ENCODE peak calls at places on chromosomes 13 and 19, in ten cellular contexts. V is upper lobe of right lung, E is right cardiac atrium, U is NCI-H1092, N is cardiac fibroblast, D is NCI-H1694 treated with DMSO at 0.1 percent for 48 hours, A is cardiac muscle cell, T is BJ, C is colonic mucosa, K is T-helper 9 cell. J is an unnamed sample.

GRCh38 chr13:97528518-97528917 is 94.5 kb downstream of the RAP2A start:
- DNase-seq in E (no peak), D (no peak), N (no peak), U (no peak), K (no peak), T (no peak), C (no peak), V (no peak), A (no peak), J (no peak)

GRCh38 chr19:42199440-42200115 is 17.9 kb downstream of the DEDD2 start:
- DNase-seq in U (no peak), T (no peak), A (no peak), N (no peak), V (peak), K (peak), C (no peak), D (no peak), E (peak), J (no peak)

GRCh38 chr19:1805401-1806183 is 6.5 kb downstream of the ATP8B3 start:
- DNase-seq in V (no peak), T (no peak), C (no peak), E (no peak), D (no peak), U (no peak), K (no peak), A (no peak), N (no peak), J (no peak)

GRCh38 chr13:113918580-113918979 is 54.7 kb upstream of the GAS6 start:
- DNase-seq in U (no peak), N (no peak), D (no peak), T (no peak), K (no peak), V (no peak), E (no peak), A (no peak), C (no peak), J (no peak)

GRCh38 chr19:32336259-32337111 is 8.9 kb upstream of the ZNF507 start:
- DNase-seq in K (no peak), V (no peak), N (peak), A (peak), E (peak), C (no peak), U (no peak), T (no peak), D (no peak), J (no peak)

GRCh38 chr19:18998276-18998675 is 35.0 kb downstream of the SUGP2 start:
- DNase-seq in N (no peak), T (no peak), A (no peak), K (no peak), U (no peak), V (no peak), C (no peak), D (no peak), E (no peak), J (no peak)

GRCh38 chr13:45231722-45232121 is 30.9 kb upstream of the KCTD4 start:
- DNase-seq in E (no peak), U (no peak), A (no peak), N (peak), K (no peak), T (no peak), C (no peak), D (no peak), V (no peak), J (no peak)

GRCh38 chr19:55158848-55159793 is 1.6 kb upstream of the TNNI3 start:
- DNase-seq in C (no peak), T (no peak), A (peak), D (no peak), N (peak), U (no peak), K (no peak), E (peak), V (no peak), J (no peak)

GRCh38 chr19:11091343-11092153 is 2.3 kb downstream of the LDLR start:
- DNase-seq in V (no peak), U (no peak), E (peak), K (peak), N (peak), T (peak), D (no peak), A (no peak), C (peak), J (peak)

GRCh38 chr19:46495789-46496099 is at the start of gene PNMA8B:
- DNase-seq in A (peak), K (no peak), U (peak), D (peak), T (no peak), N (peak), E (peak), C (peak), V (peak), J (no peak)

GRCh38 chr13:108037348-108037747 is 178.0 kb downstream of the LIG4 start:
- DNase-seq in A (no peak), V (no peak), C (no peak), D (no peak), E (no peak), U (no peak), T (no peak), N (no peak), K (no peak), J (no peak)

GRCh38 chr19:31070676-31071075 is 278.6 kb downstream of the TSHZ3 start:
- DNase-seq in V (no peak), N (no peak), U (no peak), A (no peak), D (no peak), E (no peak), C (no peak), K (no peak), T (no peak), J (no peak)

GRCh38 chr19:43880483-43880882 is 53.4 kb downstream of the ZNF283 start:
- DNase-seq in E (no peak), C (no peak), T (no peak), A (no peak), K (no peak), V (no peak), D (no peak), U (no peak), N (no peak), J (no peak)

GRCh38 chr19:38870612-38871011 is 7.5 kb downstream of the RINL start:
- DNase-seq in E (no peak), A (no peak), U (no peak), T (no peak), D (no peak), N (no peak), C (no peak), K (no peak), V (no peak), J (no peak)

GRCh38 chr19:10105241-10106099 is 692 bp upstream of the PPAN start:
- DNase-seq in T (no peak), E (no peak), U (no peak), A (no peak), C (peak), K (peak), V (no peak), N (no peak), D (no peak), J (no peak)

GRCh38 chr13:51785592-51786424 is 18.2 kb downstream of the DHRS12 start:
- DNase-seq in T (peak), V (no peak), E (peak), D (peak), A (peak), K (no peak), U (peak), C (peak), N (peak), J (no peak)

GRCh38 chr19:1783354-1783753 is 28.7 kb downstream of the ATP8B3 start:
- DNase-seq in V (no peak), N (no peak), K (no peak), E (no peak), D (no peak), U (no peak), A (no peak), C (no peak), T (no peak), J (no peak)

GRCh38 chr19:39671739-39672363 is 16.1 kb downstream of the LGALS16 start:
- DNase-seq in E (no peak), N (peak), C (peak), A (peak), D (peak), T (no peak), K (peak), U (peak), V (no peak), J (peak)

GRCh38 chr19:1837625-1838105 is 10.6 kb downstream of the REXO1 start:
- DNase-seq in T (no peak), N (peak), A (peak), E (peak), U (no peak), C (peak), D (no peak), K (peak), V (no peak), J (no peak)

GRCh38 chr19:35409191-35409590 is 38.3 kb downstream of the GPR42 start:
- DNase-seq in T (no peak), V (no peak), E (no peak), D (no peak), C (no peak), K (no peak), U (no peak), A (no peak), N (no peak), J (no peak)

GRCh38 chr13:31204592-31204991 is 4.8 kb downstream of the B3GLCT start:
- DNase-seq in U (no peak), N (peak), C (no peak), K (no peak), V (no peak), T (peak), A (no peak), E (no peak), D (no peak), J (peak)

GRCh38 chr13:74005320-74006154 is 128.7 kb downstream of the KLF12 start:
- DNase-seq in A (no peak), U (no peak), T (no peak), N (no peak), C (no peak), K (no peak), D (no peak), E (no peak), V (no peak), J (no peak)

GRCh38 chr19:15631817-15632216 is 8.9 kb upstream of the CYP4F3 start:
- DNase-seq in T (no peak), C (no peak), A (no peak), D (no peak), E (peak), N (peak), V (no peak), K (peak), U (no peak), J (no peak)

GRCh38 chr19:47157455-47158321 is 27.1 kb downstream of the SAE1 start:
- DNase-seq in K (no peak), A (peak), C (peak), E (peak), D (no peak), V (no peak), N (peak), T (no peak), U (no peak), J (no peak)

GRCh38 chr19:29714953-29715694 is at the start of gene C19orf12:
- DNase-seq in A (peak), V (peak), D (peak), K (peak), E (peak), C (peak), T (no peak), N (peak), U (peak), J (no peak)

GRCh38 chr19:17454579-17454978 is 6.1 kb upstream of the TMEM221 start:
- DNase-seq in D (no peak), U (no peak), T (no peak), C (no peak), K (no peak), V (no peak), A (peak), E (no peak), N (no peak), J (no peak)

GRCh38 chr13:94617389-94618000 is 15.8 kb downstream of the GPR180 start:
- DNase-seq in T (no peak), D (peak), C (no peak), K (peak), A (peak), U (peak), N (peak), V (no peak), E (no peak), J (no peak)

GRCh38 chr19:3576696-3577443 is 4.1 kb downstream of the HMG20B start:
- DNase-seq in A (peak), N (peak), D (no peak), E (peak), V (no peak), K (no peak), U (no peak), T (no peak), C (peak), J (no peak)

GRCh38 chr13:94682229-94682628 is 30.1 kb downstream of the SOX21 start:
- DNase-seq in V (no peak), A (no peak), C (no peak), E (no peak), N (no peak), U (no peak), D (no peak), K (no peak), T (no peak), J (no peak)

GRCh38 chr19:34096020-34096915 is 76.0 kb upstream of the LSM14A start:
- DNase-seq in K (no peak), D (peak), U (peak), N (peak), C (no peak), V (no peak), A (peak), T (no peak), E (no peak), J (no peak)

GRCh38 chr19:10230155-10230903 is 802 bp downstream of the S1PR2 start:
- DNase-seq in V (peak), N (peak), U (peak), C (peak), K (peak), A (peak), D (no peak), E (peak), T (no peak), J (no peak)

GRCh38 chr19:2578911-2579677 is 103.2 kb downstream of the GADD45B start:
- DNase-seq in K (peak), C (peak), U (peak), N (peak), V (peak), D (no peak), E (peak), T (peak), A (peak), J (peak)

GRCh38 chr19:15935167-15935702 is 906 bp upstream of the CYP4F11 start:
- DNase-seq in U (no peak), N (no peak), T (no peak), C (no peak), E (no peak), K (no peak), D (no peak), A (no peak), V (no peak), J (no peak)

GRCh38 chr19:35041548-35042055 is at the start of gene HPN:
- DNase-seq in C (no peak), D (no peak), K (no peak), V (peak), T (no peak), U (no peak), A (peak), E (peak), N (no peak), J (no peak)

GRCh38 chr13:21675095-21676007 is 4.5 kb downstream of the FGF9 start:
- DNase-seq in A (peak), U (peak), V (peak), D (no peak), T (no peak), C (peak), N (no peak), K (peak), E (peak), J (no peak)

GRCh38 chr13:28503182-28503980 is 8.5 kb upstream of the FLT1 start:
- DNase-seq in C (no peak), E (no peak), T (no peak), U (no peak), A (no peak), V (no peak), K (no peak), D (no peak), N (no peak), J (no peak)

GRCh38 chr13:61414136-61414535 is 1.5 kb downstream of the PCDH20 start:
- DNase-seq in A (no peak), C (peak), U (no peak), N (no peak), T (no peak), D (no peak), V (no peak), E (no peak), K (no peak), J (no peak)

GRCh38 chr19:28065026-28065425 is 1147.9 kb downstream of the UQCRFS1 start:
- DNase-seq in C (no peak), E (no peak), D (no peak), U (no peak), A (no peak), K (no peak), V (no peak), T (no peak), N (no peak), J (no peak)

J was measured in AG09319.